ENCODE peak calls at places on chromosomes 11 and 22, in eight cellular contexts. E is SK-N-SH, Z is HCT116, W is GM12878, P is prostate gland, J is HL-60, K is transverse colon, I is GM23338. U is an unnamed sample.

GRCh38 chr11:5690216-5690615 is 626 bp downstream of the TRIM22 start:
- DNase-seq in E (no peak), Z (no peak), W (no peak), P (no peak), J (no peak), K (no peak), I (no peak), U (no peak)

GRCh38 chr11:120774591-120775386 is 249.1 kb upstream of the TBCEL start:
- DNase-seq in E (no peak), Z (no peak), W (no peak), P (no peak), J (no peak), K (no peak), I (no peak), U (no peak)

GRCh38 chr11:16613401-16614381 is 124.8 kb upstream of the C11orf58 start:
- DNase-seq in E (peak), Z (peak), W (no peak), P (peak), J (peak), K (peak), I (peak), U (no peak)

GRCh38 chr22:49292909-49293308 is 534.8 kb downstream of the BRD1 start:
- DNase-seq in E (no peak), Z (no peak), W (no peak), P (no peak), J (no peak), K (no peak), I (no peak), U (no peak)

GRCh38 chr11:73141309-73142127 is 600 bp downstream of the FCHSD2 start:
- DNase-seq in E (peak), Z (peak), W (no peak), P (peak), J (peak), K (peak), I (peak), U (no peak)

GRCh38 chr11:74380746-74381439 is 17.3 kb downstream of the PGM2L1 start:
- DNase-seq in E (no peak), Z (no peak), W (no peak), P (peak), J (no peak), K (peak), I (no peak), U (no peak)

GRCh38 chr11:23311986-23312940 is 452.0 kb upstream of the CCDC179 start:
- DNase-seq in E (peak), Z (no peak), W (no peak), P (no peak), J (no peak), K (no peak), I (peak), U (no peak)

GRCh38 chr11:108901359-108901758 is 236.5 kb downstream of the DDX10 start:
- DNase-seq in E (no peak), Z (no peak), W (no peak), P (no peak), J (no peak), K (no peak), I (no peak), U (no peak)

GRCh38 chr11:63985812-63986155 is 454 bp upstream of the OTUB1 start:
- DNase-seq in E (peak), Z (no peak), W (peak), P (no peak), J (peak), K (peak), I (peak), U (no peak)

GRCh38 chr11:93591247-93591898 is 48.2 kb upstream of the SMCO4 start:
- DNase-seq in E (no peak), Z (peak), W (peak), P (no peak), J (peak), K (no peak), I (no peak), U (no peak)

GRCh38 chr11:105884436-105884835 is 137.6 kb downstream of the MSANTD4 start:
- DNase-seq in E (no peak), Z (no peak), W (no peak), P (no peak), J (no peak), K (no peak), I (no peak), U (no peak)

GRCh38 chr11:58914821-58915543 is 24.3 kb upstream of the GLYATL1 start:
- DNase-seq in E (no peak), Z (no peak), W (no peak), P (no peak), J (no peak), K (no peak), I (no peak), U (no peak)

GRCh38 chr11:76787911-76788596 is 4.9 kb downstream of the TSKU start:
- DNase-seq in E (peak), Z (peak), W (no peak), P (no peak), J (no peak), K (peak), I (no peak), U (no peak)

GRCh38 chr11:11022126-11022730 is 164.4 kb upstream of the ZBED5 start:
- DNase-seq in E (peak), Z (peak), W (no peak), P (no peak), J (no peak), K (no peak), I (peak), U (no peak)

GRCh38 chr11:76209956-76210885 is 3.9 kb upstream of the WNT11 start:
- DNase-seq in E (peak), Z (no peak), W (no peak), P (peak), J (peak), K (peak), I (peak), U (no peak)

GRCh38 chr11:3738241-3738640 is 59.1 kb downstream of the NUP98 start:
- DNase-seq in E (no peak), Z (no peak), W (no peak), P (no peak), J (no peak), K (no peak), I (no peak), U (no peak)

GRCh38 chr11:22192642-22193347 is at the start of gene ANO5:
- DNase-seq in E (peak), Z (no peak), W (no peak), P (peak), J (no peak), K (peak), I (peak), U (no peak)

GRCh38 chr22:49076300-49077035 is 751.2 kb downstream of the BRD1 start:
- DNase-seq in E (peak), Z (no peak), W (no peak), P (no peak), J (no peak), K (no peak), I (no peak), U (no peak)

GRCh38 chr22:37479196-37479595 is 7.0 kb downstream of the MFNG start:
- DNase-seq in E (no peak), Z (no peak), W (no peak), P (no peak), J (no peak), K (no peak), I (no peak), U (no peak)

GRCh38 chr22:44182591-44183588 is 2.2 kb downstream of the PARVG start:
- DNase-seq in E (no peak), Z (no peak), W (no peak), P (no peak), J (peak), K (peak), I (no peak), U (no peak)

GRCh38 chr11:60922906-60923305 is 1.4 kb upstream of the TMEM132A start:
- DNase-seq in E (no peak), Z (no peak), W (no peak), P (no peak), J (no peak), K (no peak), I (no peak), U (no peak)

GRCh38 chr11:60924110-60924905 is at the start of gene TMEM132A:
- DNase-seq in E (peak), Z (peak), W (no peak), P (peak), J (no peak), K (peak), I (peak), U (no peak)

GRCh38 chr11:60923326-60923725 is 934 bp upstream of the TMEM132A start:
- DNase-seq in E (peak), Z (no peak), W (no peak), P (no peak), J (no peak), K (no peak), I (no peak), U (no peak)

GRCh38 chr11:60924906-60925684 is 835 bp downstream of the TMEM132A start:
- DNase-seq in E (peak), Z (no peak), W (no peak), P (no peak), J (no peak), K (no peak), I (peak), U (no peak)

GRCh38 chr11:60923800-60924109 is 505 bp upstream of the TMEM132A start:
- DNase-seq in E (no peak), Z (no peak), W (no peak), P (no peak), J (no peak), K (no peak), I (no peak), U (no peak)
- TF ChIP-seq POLR2AphosphoS5 in E (peak), Z (no peak), W (no peak), P (no peak), J (peak), K (no peak), I (no peak), U (no peak)

GRCh38 chr11:132894598-132894997 is 637.7 kb downstream of the OPCML start:
- DNase-seq in E (no peak), Z (no peak), W (no peak), P (no peak), J (no peak), K (no peak), I (no peak), U (no peak)
- H3K4me3 ChIP-seq in E (no peak), Z (no peak), W (no peak), P (no peak), J (no peak), K (no peak), I (no peak), U (no peak)

DNA sequence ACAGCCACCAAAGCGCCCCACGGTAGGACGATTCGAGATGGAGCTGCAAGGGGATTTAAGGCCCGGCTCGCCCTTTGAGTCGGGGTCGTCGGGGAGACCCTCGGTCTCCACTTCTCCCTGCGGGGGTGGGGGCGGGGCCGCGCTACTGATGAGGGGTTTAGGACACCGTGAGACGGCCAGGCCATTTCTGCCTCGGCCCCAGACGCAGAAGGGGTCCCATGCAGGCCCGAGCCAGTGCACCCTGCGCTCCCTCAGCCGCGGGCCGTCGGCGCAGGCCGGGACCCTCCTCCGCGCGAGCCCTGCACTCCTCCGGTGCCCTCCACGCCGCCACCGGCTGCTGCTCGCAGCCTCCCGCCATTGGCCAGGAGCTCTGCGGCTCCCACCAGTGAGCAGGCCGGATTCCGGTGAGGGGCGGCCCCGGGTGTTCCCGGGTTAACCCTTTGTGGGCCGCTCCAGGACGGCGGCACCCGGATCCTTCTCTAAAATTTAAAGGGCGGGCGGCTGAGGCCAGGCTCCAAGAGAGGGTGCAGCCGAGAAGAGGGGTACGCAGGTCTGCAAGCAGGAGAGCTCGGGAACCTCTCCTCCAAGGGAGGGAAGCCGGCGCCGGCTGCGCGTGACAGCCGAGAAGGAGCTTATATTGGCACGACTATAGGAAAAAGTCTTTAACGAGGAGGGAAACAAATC is 18.0 kb downstream of the CREB3L1 start:
- DNase-seq in E (peak), Z (no peak), W (no peak), P (peak), J (peak), K (peak), I (peak), U (no peak)
- TF ChIP-seq POLR2AphosphoS5 in E (peak), Z (no peak), W (no peak), P (peak), J (no peak), K (no peak), I (peak), U (peak)

GRCh38 chr11:115505165-115505564 is 950 bp upstream of the CADM1 start:
- DNase-seq in E (peak), Z (no peak), W (no peak), P (peak), J (no peak), K (no peak), I (peak), U (no peak)
- H3K4me3 ChIP-seq in E (peak), Z (no peak), W (no peak), P (peak), J (no peak), K (no peak), I (peak), U (peak)

GRCh38 chr22:20142711-20143621 is 7.9 kb downstream of the CCDC188 start:
- DNase-seq in E (no peak), Z (no peak), W (no peak), P (no peak), J (no peak), K (no peak), I (no peak), U (no peak)
- TF ChIP-seq POLR2AphosphoS5 in E (no peak), Z (no peak), W (no peak), P (no peak), J (no peak), K (no peak), I (no peak), U (no peak)

GRCh38 chr11:34970033-34970432 is 53.6 kb downstream of the PDHX start:
- DNase-seq in E (no peak), Z (no peak), W (no peak), P (no peak), J (no peak), K (no peak), I (no peak), U (no peak)
- H3K4me3 ChIP-seq in E (no peak), Z (no peak), W (no peak), P (no peak), J (no peak), K (no peak), I (no peak), U (no peak)

GRCh38 chr11:123057604-123058305 is 4.2 kb downstream of the HSPA8 start:
- DNase-seq in E (no peak), Z (no peak), W (no peak), P (no peak), J (no peak), K (no peak), I (no peak), U (no peak)
- TF ChIP-seq POLR2AphosphoS5 in E (no peak), Z (peak), W (no peak), P (no peak), J (no peak), K (no peak), I (no peak), U (no peak)

GRCh38 chr11:102360681-102361080 is 13.7 kb downstream of the BIRC2 start:
- DNase-seq in E (no peak), Z (no peak), W (no peak), P (no peak), J (no peak), K (no peak), I (no peak), U (no peak)
- H3K4me3 ChIP-seq in E (no peak), Z (no peak), W (no peak), P (no peak), J (no peak), K (no peak), I (no peak), U (no peak)

U was measured in SK-N-MC.